ENCODE peak calls at places on chromosomes 4 and X, in nine cellular contexts. Y is tibial artery, K is colonic mucosa, B is Peyer's patch, O is uterus, C is sigmoid colon, Z is GM23248, M is psoas muscle, E is stomach. U is an unnamed sample.

GRCh38 chr4:81173213-81173612 is 41.8 kb downstream of the PRKG2 start:
- DNase-seq in O (no peak), K (no peak), B (no peak), C (no peak), Z (peak; percentile 7), M (no peak), E (no peak), Y (no peak), U (no peak)

GRCh38 chr4:112170451-112170993 is 25.3 kb downstream of the FAM241A start:
- DNase-seq in Y (no peak), B (no peak), C (no peak), E (no peak), M (no peak), Z (peak; percentile 96), O (no peak), K (no peak), U (no peak)

GRCh38 chrX:47217121-47217851 is 1.2 kb upstream of the CDK16 start:
- DNase-seq in K (peak; percentile 60), B (no peak), C (peak; percentile 80), Y (peak; percentile 29), O (no peak), Z (peak; percentile 86), E (no peak), M (peak; percentile 40), U (no peak)

GRCh38 chrX:139784788-139785187 is 76.8 kb upstream of the MCF2 start:
- DNase-seq in C (no peak), K (no peak), O (no peak), Z (no peak), B (no peak), Y (no peak), E (no peak), M (no peak), U (no peak)

GRCh38 chr4:125728568-125728967 is 413.8 kb downstream of the FAT4 start:
- DNase-seq in K (no peak), E (no peak), O (no peak), C (no peak), Y (no peak), B (no peak), Z (peak; percentile 94), M (no peak), U (no peak)

GRCh38 chr4:142719854-142720541 is 126.1 kb downstream of the INPP4B start:
- DNase-seq in M (no peak), Z (peak; percentile 57), Y (no peak), E (no peak), C (no peak), K (no peak), B (no peak), O (no peak), U (no peak)

GRCh38 chrX:137479394-137479793 is 86.5 kb upstream of the ZIC3 start:
- DNase-seq in O (no peak), M (no peak), Y (no peak), B (no peak), K (no peak), Z (no peak), E (no peak), C (no peak), U (no peak)

GRCh38 chr4:1756893-1757779 is 35.8 kb downstream of the TACC3 start:
- DNase-seq in C (no peak), B (no peak), E (no peak), K (no peak), Y (no peak), M (no peak), O (no peak), Z (no peak), U (no peak)

GRCh38 chr4:186765138-186765537 is 41.5 kb upstream of the FAT1 start:
- DNase-seq in E (no peak), K (peak; percentile 82), O (no peak), M (peak; percentile 24), C (no peak), Y (peak; percentile 28), B (peak; percentile 79), Z (peak; percentile 65), U (no peak)

GRCh38 chr4:119550857-119551532 is 77.6 kb downstream of the PDE5A start:
- DNase-seq in M (no peak), Z (peak; percentile 48), K (no peak), E (no peak), B (no peak), Y (no peak), O (no peak), C (no peak), U (no peak)

GRCh38 chr4:31692407-31692940 is 972.3 kb downstream of the PCDH7 start:
- DNase-seq in K (no peak), Y (no peak), O (no peak), C (no peak), B (no peak), M (no peak), E (no peak), Z (no peak), U (no peak)

GRCh38 chrX:47452112-47452511 is 30.9 kb downstream of the ZNF41 start:
- DNase-seq in Z (no peak), Y (no peak), C (no peak), E (no peak), O (no peak), B (no peak), K (no peak), M (no peak), U (no peak)

GRCh38 chr4:140296335-140296753 is 77.1 kb upstream of the SCOC start:
- DNase-seq in C (peak; percentile 91), B (peak; percentile 62), K (peak; percentile 49), Y (peak; percentile 88), Z (peak; percentile 93), E (peak; percentile 29), M (peak; percentile 74), O (peak; percentile 81), U (no peak)

GRCh38 chr4:1466034-1466960 is 60.1 kb upstream of the NKX1-1 start:
- DNase-seq in M (no peak), K (no peak), Z (no peak), B (no peak), C (no peak), O (peak; percentile 8), Y (no peak), E (no peak), U (no peak)

GRCh38 chr4:2250003-2250763 is 8.3 kb upstream of the HAUS3 start:
- DNase-seq in M (peak; percentile 8), Z (no peak), C (no peak), B (peak; percentile 39), Y (peak; percentile 8), E (peak; percentile 23), K (no peak), O (no peak), U (no peak)

GRCh38 chr4:116849620-116850019 is 235.8 kb downstream of the TRAM1L1 start:
- DNase-seq in O (no peak), Z (no peak), E (no peak), M (no peak), Y (no peak), K (no peak), C (no peak), B (no peak), U (no peak)

GRCh38 chr4:38856046-38856445 is 571 bp downstream of the TLR6 start:
- DNase-seq in B (peak; percentile 65), Z (no peak), M (no peak), K (no peak), Y (no peak), C (no peak), E (no peak), O (no peak), U (no peak)

GRCh38 chrX:14581081-14581480 is 51.7 kb downstream of the GLRA2 start:
- DNase-seq in Y (no peak), B (no peak), O (no peak), Z (peak; percentile 37), E (no peak), C (no peak), M (no peak), K (no peak), U (no peak)

GRCh38 chr4:147543039-147543438 is 62.1 kb downstream of the EDNRA start:
- DNase-seq in B (no peak), E (no peak), C (no peak), M (no peak), O (no peak), Y (no peak), Z (peak; percentile 61), K (no peak), U (no peak)

GRCh38 chr4:78652282-78652876 is 100.8 kb downstream of the ANXA3 start:
- DNase-seq in M (no peak), B (no peak), E (no peak), C (no peak), K (no peak), Z (peak; percentile 58), O (no peak), Y (no peak), U (no peak)

GRCh38 chr4:59945277-59945676 is 1254.8 kb upstream of the ADGRL3 start:
- DNase-seq in Z (peak; percentile 1), M (no peak), B (no peak), O (no peak), Y (no peak), E (no peak), C (no peak), K (no peak), U (no peak)

GRCh38 chr4:168784786-168785461 is 225.1 kb downstream of the CBR4 start:
- DNase-seq in K (no peak), E (peak; percentile 61), Y (no peak), C (no peak), M (no peak), B (no peak), O (no peak), Z (no peak), U (no peak)

DNA sequence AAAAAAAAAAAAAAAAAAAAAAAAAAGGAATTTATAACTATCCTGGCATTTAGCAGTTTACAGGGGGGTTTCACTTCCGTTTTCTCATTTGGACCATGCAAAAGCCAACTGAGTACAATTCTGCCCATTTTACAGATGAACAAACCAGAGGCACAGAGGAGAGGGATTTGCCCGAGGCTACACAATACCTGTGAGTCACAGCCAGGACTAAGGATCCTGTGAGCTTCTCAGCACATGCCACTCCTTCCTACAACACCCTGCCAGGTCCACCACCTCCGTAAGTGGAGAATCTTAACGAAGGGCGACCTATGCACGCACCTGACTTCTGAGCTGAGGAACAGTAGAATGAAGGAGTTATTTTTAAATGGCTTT is 75.4 kb upstream of the USP9X start:
- DNase-seq in Y (no peak), M (no peak), C (no peak), Z (no peak), B (no peak), O (no peak), E (no peak), K (no peak), U (no peak)
- H3K27ac ChIP-seq in Y (peak overlapping the region; percentile 63), M (peak overlapping the region; percentile 83), C (peak overlapping the region; percentile 76), Z (peak overlapping the region; percentile 99), B (peak overlapping the region; percentile 78), O (peak overlapping the region; percentile 78), E (peak overlapping the region; percentile 93), K (peak overlapping the region; percentile 88), U (peak overlapping the region; percentile 51)

GRCh38 chrX:130485870-130486269 is 84.1 kb downstream of the RBMX2 start:
- DNase-seq in O (no peak), E (no peak), K (no peak), Y (no peak), C (no peak), Z (no peak), B (no peak), M (no peak), U (no peak)
- H3K4me3 ChIP-seq in O (no peak overlapping the region), E (no peak overlapping the region), K (no peak overlapping the region), Y (no peak overlapping the region), C (no peak overlapping the region), Z (no peak overlapping the region), B (no peak overlapping the region), M (no peak overlapping the region), U (no peak overlapping the region)

GRCh38 chrX:45760187-45760742 is 559.6 kb upstream of the DIPK2B start:
- DNase-seq in B (no peak), O (no peak), E (no peak), K (no peak), Z (no peak), Y (no peak), C (no peak), M (no peak), U (no peak)
- H3K27ac ChIP-seq in B (no peak overlapping the region), O (peak overlapping the region; percentile 7), E (no peak overlapping the region), K (no peak overlapping the region), Z (peak overlapping the region; percentile 97), Y (no peak overlapping the region), C (no peak overlapping the region), M (no peak overlapping the region), U (no peak overlapping the region)

GRCh38 chr4:36197501-36197900 is 46.8 kb downstream of the ARAP2 start:
- DNase-seq in B (no peak), C (no peak), E (no peak), K (no peak), Y (no peak), Z (no peak), M (no peak), O (no peak), U (no peak)
- H3K4me3 ChIP-seq in B (no peak overlapping the region), C (no peak overlapping the region), E (no peak overlapping the region), K (no peak overlapping the region), Y (no peak overlapping the region), Z (no peak overlapping the region), M (no peak overlapping the region), O (no peak overlapping the region), U (no peak overlapping the region)

U was measured in CD8-positive, alpha-beta memory T cell.